ENCODE peak calls at places on chromosome 16, in seven cellular contexts. J, H, K, L, F, Z and M are unnamed samples.

GRCh38 chr16:9976641-9977040 is 205.6 kb downstream of the GRIN2A start:
- DNase-seq in J (no peak), H (no peak), K (no peak), L (no peak), F (no peak), Z (no peak), M (no peak)

GRCh38 chr16:56617212-56618085 is 8.1 kb upstream of the MT1E start:
- DNase-seq in J (peak), H (no peak), K (no peak), L (peak), F (peak), Z (no peak), M (peak)

GRCh38 chr16:85613609-85614337 is 651 bp downstream of the GSE1 start:
- DNase-seq in J (peak), H (peak), K (no peak), L (peak), F (no peak), Z (no peak), M (no peak)

GRCh38 chr16:85994492-85995433 is 95.8 kb downstream of the IRF8 start:
- DNase-seq in J (no peak), H (no peak), K (no peak), L (no peak), F (no peak), Z (no peak), M (no peak)

GRCh38 chr16:69033550-69033949 is 71.9 kb upstream of the HAS3 start:
- DNase-seq in J (no peak), H (no peak), K (no peak), L (no peak), F (no peak), Z (no peak), M (no peak)

GRCh38 chr16:85180047-85180878 is 68.0 kb upstream of the CIBAR2 start:
- DNase-seq in J (no peak), H (no peak), K (no peak), L (no peak), F (no peak), Z (no peak), M (no peak)

GRCh38 chr16:83717308-83717707 is 90.5 kb upstream of the HSBP1 start:
- DNase-seq in J (no peak), H (no peak), K (no peak), L (no peak), F (no peak), Z (peak), M (no peak)

GRCh38 chr16:68479271-68479670 is 31.0 kb upstream of the SMPD3 start:
- DNase-seq in J (no peak), H (no peak), K (no peak), L (no peak), F (no peak), Z (no peak), M (no peak)

GRCh38 chr16:62545039-62545438 is 508.8 kb upstream of the CDH8 start:
- DNase-seq in J (no peak), H (no peak), K (no peak), L (no peak), F (no peak), Z (no peak), M (no peak)

GRCh38 chr16:20897253-20897896 is 2.8 kb downstream of the DCUN1D3 start:
- DNase-seq in J (peak), H (no peak), K (no peak), L (no peak), F (no peak), Z (no peak), M (peak)

GRCh38 chr16:30472328-30472942 is at the start of gene ITGAL:
- DNase-seq in J (no peak), H (no peak), K (peak), L (no peak), F (no peak), Z (no peak), M (no peak)

GRCh38 chr16:69040144-69040909 is 65.1 kb upstream of the HAS3 start:
- DNase-seq in J (peak), H (no peak), K (no peak), L (no peak), F (no peak), Z (no peak), M (peak)

GRCh38 chr16:84614914-84615813 is 2.7 kb downstream of the COTL1 start:
- DNase-seq in J (no peak), H (no peak), K (no peak), L (no peak), F (no peak), Z (no peak), M (no peak)

GRCh38 chr16:86066755-86067154 is 167.8 kb downstream of the IRF8 start:
- DNase-seq in J (no peak), H (no peak), K (no peak), L (no peak), F (no peak), Z (no peak), M (no peak)

GRCh38 chr16:48531011-48531962 is 78.7 kb downstream of the N4BP1 start:
- DNase-seq in J (peak), H (peak), K (no peak), L (peak), F (no peak), Z (no peak), M (no peak)

GRCh38 chr16:61792194-61792904 is 243.9 kb downstream of the CDH8 start:
- DNase-seq in J (peak), H (no peak), K (no peak), L (no peak), F (no peak), Z (no peak), M (peak)

GRCh38 chr16:66662445-66663194 is 33.9 kb downstream of the CMTM4 start:
- DNase-seq in J (peak), H (no peak), K (no peak), L (no peak), F (no peak), Z (peak), M (peak)

GRCh38 chr16:62392698-62393097 is 356.5 kb upstream of the CDH8 start:
- DNase-seq in J (no peak), H (no peak), K (no peak), L (no peak), F (no peak), Z (no peak), M (no peak)

GRCh38 chr16:27918755-27919154 is 144.8 kb downstream of the GSG1L start:
- DNase-seq in J (no peak), H (no peak), K (no peak), L (no peak), F (no peak), Z (no peak), M (no peak)

GRCh38 chr16:34054137-34054536 is 594.7 kb downstream of the TP53TG3F start:
- DNase-seq in J (no peak), H (no peak), K (no peak), L (no peak), F (no peak), Z (no peak), M (no peak)

GRCh38 chr16:24125199-24125598 is 130.9 kb upstream of the CACNG3 start:
- DNase-seq in J (no peak), H (no peak), K (no peak), L (no peak), F (no peak), Z (no peak), M (no peak)

GRCh38 chr16:57123969-57124674 is 31.7 kb downstream of the CPNE2 start:
- DNase-seq in J (no peak), H (no peak), K (no peak), L (no peak), F (no peak), Z (no peak), M (no peak)

GRCh38 chr16:87276091-87276561 is 41.1 kb downstream of the C16orf95 start:
- DNase-seq in J (no peak), H (no peak), K (no peak), L (no peak), F (no peak), Z (no peak), M (no peak)